ENCODE peak calls at places on chromosomes 2 and 18, in nine cellular contexts. X, W, U, V, Y, P, B, Q and S are unnamed samples. For H3K4me1, the result is how much of the 10 kb centered on the place peaks cover.

GRCh38 chr18:51621103-51621969 is 423.9 kb upstream of the MEX3C start:
- DNase-seq in P (no peak), B (peak), X (no peak), Q (peak), Y (peak), U (peak), W (peak), V (peak), S (no peak)

GRCh38 chr2:241868661-241869081 is 858 bp upstream of the RTP5 start:
- DNase-seq in U (no peak), B (peak), Q (no peak), X (no peak), V (no peak), P (no peak), Y (no peak), W (no peak), S (no peak)

GRCh38 chr18:47953471-47953931 is 23.0 kb upstream of the SMAD2 start:
- DNase-seq in Y (peak), P (no peak), U (no peak), V (peak), X (no peak), W (no peak), Q (no peak), B (no peak), S (no peak)

GRCh38 chr2:214410128-214410775 is 602 bp upstream of the VWC2L start:
- DNase-seq in U (no peak), P (no peak), V (no peak), Q (no peak), W (no peak), Y (no peak), B (peak), X (no peak), S (no peak)

GRCh38 chr2:30772021-30772705 is 35.1 kb downstream of the CAPN13 start:
- DNase-seq in B (no peak), Y (no peak), X (no peak), W (no peak), Q (peak), P (no peak), U (no peak), V (no peak), S (peak)

GRCh38 chr18:31513189-31513907 is 15.4 kb downstream of the DSG2 start:
- DNase-seq in V (no peak), Y (no peak), U (peak), W (peak), P (no peak), B (no peak), X (no peak), Q (no peak), S (no peak)

GRCh38 chr18:2150566-2150965 is 420.7 kb downstream of the METTL4 start:
- DNase-seq in Q (no peak), Y (no peak), B (no peak), P (no peak), U (no peak), W (no peak), V (no peak), X (no peak), S (no peak)

GRCh38 chr18:58780045-58780444 is 84.6 kb upstream of the ZNF532 start:
- DNase-seq in X (no peak), W (no peak), U (no peak), P (no peak), V (no peak), Y (no peak), Q (no peak), B (no peak), S (no peak)

GRCh38 chr2:212908682-212909435 is 242.6 kb downstream of the IKZF2 start:
- DNase-seq in B (no peak), P (no peak), Y (no peak), X (no peak), V (no peak), W (no peak), U (no peak), Q (no peak), S (no peak)

GRCh38 chr2:212854766-212855165 is 296.6 kb downstream of the IKZF2 start:
- DNase-seq in X (no peak), B (no peak), Y (no peak), V (no peak), U (no peak), Q (no peak), W (no peak), P (no peak), S (no peak)

GRCh38 chr2:43220982-43221659 is 5.3 kb downstream of the ZFP36L2 start:
- DNase-seq in V (peak), Q (peak), W (no peak), B (peak), X (peak), Y (peak), P (peak), U (no peak), S (peak)

GRCh38 chr2:179428659-179429058 is 164.0 kb upstream of the SESTD1 start:
- DNase-seq in U (no peak), B (no peak), Q (no peak), W (no peak), X (peak), V (peak), Y (no peak), P (no peak), S (no peak)

GRCh38 chr18:73279499-73279898 is 411.7 kb upstream of the NETO1 start:
- DNase-seq in P (no peak), V (no peak), Q (no peak), X (no peak), B (no peak), U (no peak), W (no peak), Y (no peak), S (no peak)

GRCh38 chr2:233584210-233584609 is 17.6 kb upstream of the USP40 start:
- DNase-seq in X (no peak), V (no peak), W (no peak), P (no peak), Y (no peak), Q (no peak), B (no peak), U (no peak), S (no peak)

GRCh38 chr2:234178309-234179030 is 128.0 kb downstream of the SPP2 start:
- DNase-seq in Y (no peak), B (no peak), X (no peak), Q (no peak), V (no peak), W (no peak), U (peak), P (no peak), S (no peak)

GRCh38 chr18:3448845-3449701 is 899 bp upstream of the TGIF1 start:
- DNase-seq in Q (peak), W (peak), U (peak), V (peak), X (peak), P (peak), Y (peak), B (peak), S (peak)

GRCh38 chr2:85707304-85707703 is 13.1 kb downstream of the GNLY start:
- DNase-seq in B (peak), Q (peak), Y (peak), P (peak), X (no peak), U (peak), V (peak), W (peak), S (no peak)
- H3K27ac ChIP-seq in B (no peak), Q (peak), Y (peak), P (peak), X (no peak), U (peak), V (no peak), W (no peak), S (peak)

GRCh38 chr2:28547223-28547860 is 51.5 kb downstream of the PLB1 start:
- DNase-seq in U (no peak), Q (no peak), Y (no peak), V (no peak), B (no peak), W (no peak), P (peak), X (no peak), S (no peak)

GRCh38 chr2:28546242-28546641 is 50.4 kb downstream of the PLB1 start:
- DNase-seq in Y (no peak), Q (no peak), U (no peak), P (peak), W (no peak), V (no peak), B (no peak), X (no peak), S (no peak)

GRCh38 chr2:28545590-28546195 is 49.8 kb downstream of the PLB1 start:
- DNase-seq in U (no peak), W (peak), X (no peak), Q (no peak), V (no peak), Y (peak), B (no peak), P (peak), S (no peak)

GRCh38 chr2:28544915-28545589 is 49.2 kb downstream of the PLB1 start:
- DNase-seq in Q (peak), U (no peak), B (no peak), W (peak), V (no peak), X (no peak), P (no peak), Y (peak), S (no peak)

GRCh38 chr2:28547906-28548600 is 52.2 kb downstream of the PLB1 start:
- DNase-seq in Q (no peak), V (no peak), U (no peak), Y (no peak), P (peak), X (no peak), W (no peak), B (no peak), S (no peak)
- TF ChIP-seq EP300 in Q (no peak), V (no peak), U (no peak), Y (no peak), P (no peak), X (no peak), W (no peak), B (no peak), S (no peak)

GRCh38 chr18:35186491-35187034 is 54.3 kb upstream of the ZNF397 start:
- DNase-seq in B (no peak), Q (no peak), V (no peak), U (no peak), Y (no peak), W (no peak), P (no peak), X (no peak), S (no peak)
- H3K4me1 ChIP-seq in B (under half), Q (under half), V (under half), U (under half), Y (under half), W (under half), P (under half), X (under half), S (under half)

GRCh38 chr2:159286709-159287441 is 372 bp upstream of the WDSUB1 start:
- DNase-seq in U (peak), V (peak), P (peak), X (peak), Q (peak), Y (peak), B (peak), W (peak), S (peak)

GRCh38 chr2:159283529-159283928 is 3.0 kb downstream of the WDSUB1 start:
- DNase-seq in W (no peak), X (no peak), B (no peak), Y (no peak), U (no peak), P (no peak), Q (no peak), V (no peak), S (no peak)

GRCh38 chr2:159285929-159286708 is at the start of gene WDSUB1:
- DNase-seq in X (peak), U (peak), V (peak), Q (peak), P (peak), Y (peak), B (peak), W (peak), S (peak)

GRCh38 chr2:159287733-159288132 is 1.2 kb upstream of the WDSUB1 start:
- DNase-seq in Y (no peak), W (no peak), P (no peak), V (no peak), B (no peak), X (no peak), U (no peak), Q (no peak), S (no peak)

DNA sequence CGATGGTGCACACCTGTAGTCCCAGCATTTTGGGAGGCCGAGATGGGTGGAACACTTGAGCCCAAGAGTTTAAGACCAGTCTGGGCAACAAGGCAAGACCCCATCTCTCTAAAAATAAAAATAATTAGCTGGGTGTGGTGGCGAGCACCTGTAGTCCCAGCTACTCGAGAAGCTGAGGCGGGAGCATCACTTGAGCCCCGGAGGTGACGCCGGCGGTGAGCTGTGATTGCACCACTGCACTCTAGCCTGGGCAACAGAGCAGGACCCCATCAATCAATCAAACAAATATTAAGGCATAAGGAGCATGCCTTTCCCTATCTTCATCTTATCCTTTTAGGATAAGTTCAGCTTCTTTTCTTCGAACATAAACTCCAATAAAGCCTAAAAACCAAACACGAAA is 1.1 kb downstream of the WDSUB1 start:
- DNase-seq in V (no peak), B (no peak), U (no peak), W (no peak), P (no peak), Y (no peak), X (no peak), Q (no peak), S (no peak)
- H3K27ac ChIP-seq in V (no peak), B (no peak), U (no peak), W (peak), P (peak), Y (peak), X (no peak), Q (peak), S (peak)

DNA sequence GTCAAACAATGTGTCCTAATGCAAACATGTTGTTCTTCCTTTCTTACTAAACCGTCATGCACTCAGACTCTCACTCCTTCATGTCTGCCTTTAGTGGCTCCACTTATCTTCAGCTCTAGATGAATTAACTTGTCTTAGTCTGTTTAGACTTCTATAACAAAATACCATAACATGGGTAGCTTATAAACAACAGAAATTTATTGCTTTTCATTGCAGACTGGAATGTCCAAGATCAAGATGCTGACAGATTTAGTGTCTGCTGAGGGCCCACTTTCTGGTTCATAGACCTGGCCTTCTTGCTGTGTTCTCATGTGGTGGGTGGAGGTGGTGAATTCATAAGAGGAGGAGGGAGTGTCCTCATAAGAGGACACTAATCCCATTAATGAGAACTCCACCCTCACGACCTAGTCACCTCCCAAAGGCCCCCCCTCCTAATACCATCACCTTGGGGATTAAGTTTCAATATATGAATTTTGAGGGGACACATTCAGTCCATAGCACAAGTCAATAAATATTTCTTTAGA is 32.3 kb downstream of the RALBP1 start:
- DNase-seq in V (no peak), Y (no peak), B (no peak), P (no peak), Q (no peak), W (no peak), U (no peak), X (no peak), S (no peak)
- TF ChIP-seq EP300 in V (no peak), Y (no peak), B (no peak), P (no peak), Q (no peak), W (no peak), U (no peak), X (no peak), S (no peak)

GRCh38 chr2:168212167-168212566 is 35.2 kb downstream of the STK39 start:
- DNase-seq in U (no peak), X (no peak), B (no peak), Y (no peak), P (no peak), V (no peak), W (no peak), Q (no peak), S (no peak)
- H3K4me1 ChIP-seq in U (under half), X (under half), B (under half), Y (under half), P (under half), V (under half), W (half or more), Q (under half), S (under half)

GRCh38 chr2:126978333-126978732 is 79.6 kb downstream of the TEX51 start:
- DNase-seq in Q (no peak), B (no peak), P (no peak), W (no peak), V (no peak), X (no peak), U (no peak), Y (no peak), S (no peak)
- H3K27ac ChIP-seq in Q (no peak), B (no peak), P (no peak), W (no peak), V (no peak), X (no peak), U (no peak), Y (no peak), S (no peak)

DNA sequence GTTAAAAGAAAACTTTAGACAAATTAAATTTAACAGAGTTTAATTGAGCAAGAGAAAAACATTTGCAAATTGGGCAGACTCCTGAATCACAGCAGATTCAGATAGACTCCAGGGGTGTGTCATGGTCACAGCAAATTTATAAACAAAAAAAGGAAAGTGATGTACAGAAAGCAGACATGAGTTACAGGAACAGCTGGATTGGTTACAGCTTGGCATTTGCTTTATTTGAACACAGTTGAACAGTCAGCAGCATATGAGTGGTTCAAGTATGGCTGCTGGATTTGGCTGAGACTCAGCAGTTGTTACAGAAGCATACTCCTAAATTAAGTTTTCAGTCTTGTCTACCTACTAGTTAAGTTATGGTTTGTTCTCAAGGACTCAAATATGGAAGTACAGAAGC is 82.3 kb upstream of the NYAP2 start:
- DNase-seq in X (no peak), U (no peak), Y (no peak), W (no peak), V (no peak), P (no peak), Q (no peak), B (no peak), S (no peak)
- TF ChIP-seq EP300 in X (no peak), U (no peak), Y (no peak), W (no peak), V (no peak), P (no peak), Q (no peak), B (no peak), S (no peak)